ENCODE peak calls at places on chromosomes 3 and 15, in four cellular contexts. T is activated CD4-positive, alpha-beta T cell treated with anti-CD3 and anti-CD28 coated beads, Interleukin-2, amount 50 U/mL, for 24 hours; L is endothelial cell; K is NCI-H524. D is an unnamed sample.

GRCh38 chr15:99603828-99604227 is 38.0 kb downstream of the MEF2A start:
- DNase-seq in T (no peak), L (no peak), K (no peak), D (no peak)

GRCh38 chr3:53190659-53191058 is 29.6 kb downstream of the PRKCD start:
- DNase-seq in T (no peak), L (no peak), K (no peak), D (no peak)

GRCh38 chr3:134312072-134312872 is 61.6 kb upstream of the RYK start:
- DNase-seq in T (no peak), L (peak; percentile 51), K (no peak), D (peak; percentile 68)

GRCh38 chr3:57350271-57350670 is 57.8 kb upstream of the ASB14 start:
- DNase-seq in T (no peak), L (no peak), K (no peak), D (no peak)

GRCh38 chr15:42371125-42371524 is 11.8 kb downstream of the CAPN3 start:
- DNase-seq in T (no peak), L (no peak), K (peak; percentile 42), D (no peak)

GRCh38 chr3:164940737-164941136 is 137.6 kb downstream of the SI start:
- DNase-seq in T (no peak), L (no peak), K (no peak), D (no peak)

GRCh38 chr15:74995779-74996765 is 709 bp downstream of the SCAMP5 start:
- DNase-seq in T (no peak), L (peak; percentile 31), K (peak; percentile 89), D (peak; percentile 77)

GRCh38 chr3:107269081-107269480 is 108.2 kb upstream of the CCDC54 start:
- DNase-seq in T (no peak), L (no peak), K (no peak), D (no peak)

GRCh38 chr3:139538733-139539132 is 809 bp downstream of the RBP1 start:
- DNase-seq in T (no peak), L (no peak), K (no peak), D (peak; percentile 86)

GRCh38 chr15:99320374-99321215 is 69.3 kb downstream of the LRRC28 start:
- DNase-seq in T (no peak), L (no peak), K (no peak), D (no peak)